ENCODE peak calls at places on chromosome 5, in five cellular contexts. B is activated T-helper 1 cell treated with anti-CD3 and anti-CD28 coated beads, Interleukin-2, amount 50 U/mL, for 16 hours; I is NCI-H1417; X is globus pallidus; U is HEK293T. K is an unnamed sample.
A peak's percentile ranks its signal among the peaks of the same experiment; 100 is the strongest.

GRCh38 chr5:137507150-137507549 is 8.0 kb upstream of the SPOCK1 start:
- DNase-seq in B (no peak), I (no peak), X (no peak), U (no peak), K (no peak)

GRCh38 chr5:167105951-167106350 is 1185.5 kb upstream of the WWC1 start:
- DNase-seq in B (no peak), I (no peak), X (no peak), U (no peak), K (no peak)

GRCh38 chr5:31193591-31194457 is at the start of gene CDH6:
- DNase-seq in B (no peak), I (no peak), X (peak; percentile 72), U (peak; percentile 33), K (peak; percentile 16)

GRCh38 chr5:167721926-167722440 is 569.5 kb upstream of the WWC1 start:
- DNase-seq in B (no peak), I (no peak), X (no peak), U (no peak), K (no peak)

GRCh38 chr5:151745071-151745705 is 13.2 kb downstream of the ATOX1 start:
- DNase-seq in B (no peak), I (no peak), X (peak; percentile 89), U (no peak), K (no peak)

GRCh38 chr5:162956570-162956969 is 480.8 kb upstream of the CCNG1 start:
- DNase-seq in B (no peak), I (no peak), X (no peak), U (no peak), K (no peak)

GRCh38 chr5:164027738-164028137 is 522.3 kb downstream of the MAT2B start:
- DNase-seq in B (no peak), I (no peak), X (peak; percentile 16), U (no peak), K (no peak)

GRCh38 chr5:1875843-1876671 is 6.7 kb downstream of the IRX4 start:
- DNase-seq in B (no peak), I (no peak), X (no peak), U (no peak), K (peak; percentile 35)

GRCh38 chr5:131957721-131958483 is 12.4 kb upstream of the MEIKIN start:
- DNase-seq in B (no peak), I (no peak), X (peak; percentile 71), U (no peak), K (no peak)

GRCh38 chr5:51748667-51749066 is 365.4 kb downstream of the ISL1 start:
- DNase-seq in B (no peak), I (no peak), X (no peak), U (no peak), K (no peak)

GRCh38 chr5:178667109-178667508 is 40.3 kb upstream of the CLK4 start:
- DNase-seq in B (no peak), I (no peak), X (no peak), U (no peak), K (no peak)

K was measured in DMS79 treated with DMSO at 0.1 percent for 48 hours.